ENCODE peak calls at places on chromosomes 12 and 14, in nine cellular contexts. O is endothelial cell of umbilical vein, B is right atrium auricular region, A is left ventricle myocardium inferior, J is IMR-90, M is A549, T is lung, Y is stomach, D is body of pancreas. Q is an unnamed sample. For H3K4me1, the result is how much of the 10 kb centered on the place peaks cover.

GRCh38 chr14:52455291-52456088 is 96.8 kb downstream of the TXNDC16 start:
- DNase-seq in O (no peak), B (no peak), A (no peak), J (peak), M (no peak), T (no peak), Y (no peak), D (no peak), Q (no peak)

GRCh38 chr14:60327447-60328331 is 78.7 kb downstream of the PPM1A start:
- DNase-seq in O (no peak), B (no peak), A (peak), J (peak), M (no peak), T (no peak), Y (peak), D (peak), Q (no peak)

GRCh38 chr14:83085725-83086124 is 1552.1 kb upstream of the SEL1L start:
- DNase-seq in O (no peak), B (no peak), A (no peak), J (peak), M (no peak), T (no peak), Y (no peak), D (no peak), Q (no peak)

GRCh38 chr12:106223485-106224391 is 24.1 kb downstream of the CKAP4 start:
- DNase-seq in O (peak), B (peak), A (peak), J (peak), M (peak), T (peak), Y (peak), D (peak), Q (peak)

GRCh38 chr12:46657416-46658411 is 168.1 kb downstream of the SLC38A4 start:
- DNase-seq in O (peak), B (no peak), A (no peak), J (peak), M (no peak), T (no peak), Y (no peak), D (no peak), Q (no peak)

GRCh38 chr14:39988939-39989338 is 556.7 kb upstream of the FBXO33 start:
- DNase-seq in O (no peak), B (no peak), A (no peak), J (no peak), M (no peak), T (no peak), Y (no peak), D (no peak), Q (no peak)

GRCh38 chr12:6277982-6278438 is 32.5 kb upstream of the PLEKHG6 start:
- DNase-seq in O (no peak), B (no peak), A (peak), J (no peak), M (no peak), T (peak), Y (peak), D (peak), Q (peak)

GRCh38 chr12:86600664-86601231 is 344.6 kb upstream of the MGAT4C start:
- DNase-seq in O (no peak), B (no peak), A (no peak), J (no peak), M (no peak), T (no peak), Y (no peak), D (no peak), Q (peak)

GRCh38 chr12:131121705-131122405 is 168.1 kb downstream of the ADGRD1 start:
- DNase-seq in O (no peak), B (no peak), A (no peak), J (no peak), M (no peak), T (no peak), Y (no peak), D (no peak), Q (no peak)

GRCh38 chr12:32266756-32267155 is 132.6 kb upstream of the FGD4 start:
- DNase-seq in O (no peak), B (no peak), A (no peak), J (no peak), M (no peak), T (no peak), Y (no peak), D (no peak), Q (no peak)

GRCh38 chr12:126487581-126487980 is 1422.3 kb downstream of the AACS start:
- DNase-seq in O (no peak), B (no peak), A (no peak), J (no peak), M (no peak), T (no peak), Y (no peak), D (no peak), Q (no peak)

GRCh38 chr14:26104686-26105085 is 493.1 kb downstream of the NOVA1 start:
- DNase-seq in O (no peak), B (no peak), A (no peak), J (no peak), M (no peak), T (no peak), Y (no peak), D (no peak), Q (no peak)

GRCh38 chr12:27511031-27511722 is 12.8 kb upstream of the PPFIBP1 start:
- DNase-seq in O (no peak), B (no peak), A (no peak), J (peak), M (no peak), T (no peak), Y (no peak), D (no peak), Q (no peak)

GRCh38 chr12:118374909-118375308 is 1.4 kb upstream of the SUDS3 start:
- DNase-seq in O (no peak), B (no peak), A (no peak), J (no peak), M (no peak), T (no peak), Y (no peak), D (no peak), Q (no peak)

GRCh38 chr12:68559984-68560822 is 50.5 kb upstream of the RAP1B start:
- DNase-seq in O (peak), B (peak), A (peak), J (peak), M (no peak), T (peak), Y (no peak), D (peak), Q (peak)

GRCh38 chr14:105283028-105283427 is 17.8 kb downstream of the BRF1 start:
- DNase-seq in O (no peak), B (no peak), A (no peak), J (no peak), M (no peak), T (no peak), Y (no peak), D (no peak), Q (no peak)

GRCh38 chr12:51744235-51744634 is 104.3 kb downstream of the FIGNL2 start:
- DNase-seq in O (peak), B (no peak), A (no peak), J (peak), M (no peak), T (no peak), Y (no peak), D (no peak), Q (no peak)

GRCh38 chr12:34298971-34299801 is 276.9 kb downstream of the ALG10 start:
- DNase-seq in O (no peak), B (no peak), A (no peak), J (no peak), M (no peak), T (no peak), Y (no peak), D (no peak), Q (peak)

GRCh38 chr14:61625171-61625570 is 70.1 kb upstream of the HIF1A start:
- DNase-seq in O (no peak), B (no peak), A (no peak), J (peak), M (peak), T (no peak), Y (no peak), D (no peak), Q (no peak)

GRCh38 chr12:92029902-92030586 is 115.6 kb downstream of the BTG1 start:
- DNase-seq in O (no peak), B (no peak), A (no peak), J (no peak), M (no peak), T (no peak), Y (no peak), D (no peak), Q (no peak)

GRCh38 chr12:39975374-39975918 is 130.4 kb downstream of the SLC2A13 start:
- DNase-seq in O (no peak), B (no peak), A (no peak), J (no peak), M (no peak), T (no peak), Y (no peak), D (no peak), Q (no peak)

GRCh38 chr12:48004039-48004940 is at the start of gene COL2A1:
- DNase-seq in O (peak), B (no peak), A (no peak), J (peak), M (peak), T (no peak), Y (no peak), D (no peak), Q (no peak)

GRCh38 chr12:94941440-94941862 is 62.0 kb downstream of the NDUFA12 start:
- DNase-seq in O (peak), B (peak), A (peak), J (peak), M (no peak), T (peak), Y (no peak), D (peak), Q (peak)

GRCh38 chr14:35047961-35048513 is 2.0 kb downstream of the FAM177A1 start:
- DNase-seq in O (no peak), B (no peak), A (no peak), J (no peak), M (no peak), T (no peak), Y (no peak), D (no peak), Q (no peak)

GRCh38 chr12:18072723-18073122 is 17.3 kb downstream of the RERGL start:
- DNase-seq in O (no peak), B (no peak), A (no peak), J (no peak), M (no peak), T (no peak), Y (no peak), D (no peak), Q (no peak)

GRCh38 chr14:93729993-93730392 is 58.3 kb downstream of the PRIMA1 start:
- DNase-seq in O (no peak), B (no peak), A (no peak), J (no peak), M (no peak), T (no peak), Y (no peak), D (no peak), Q (no peak)

DNA sequence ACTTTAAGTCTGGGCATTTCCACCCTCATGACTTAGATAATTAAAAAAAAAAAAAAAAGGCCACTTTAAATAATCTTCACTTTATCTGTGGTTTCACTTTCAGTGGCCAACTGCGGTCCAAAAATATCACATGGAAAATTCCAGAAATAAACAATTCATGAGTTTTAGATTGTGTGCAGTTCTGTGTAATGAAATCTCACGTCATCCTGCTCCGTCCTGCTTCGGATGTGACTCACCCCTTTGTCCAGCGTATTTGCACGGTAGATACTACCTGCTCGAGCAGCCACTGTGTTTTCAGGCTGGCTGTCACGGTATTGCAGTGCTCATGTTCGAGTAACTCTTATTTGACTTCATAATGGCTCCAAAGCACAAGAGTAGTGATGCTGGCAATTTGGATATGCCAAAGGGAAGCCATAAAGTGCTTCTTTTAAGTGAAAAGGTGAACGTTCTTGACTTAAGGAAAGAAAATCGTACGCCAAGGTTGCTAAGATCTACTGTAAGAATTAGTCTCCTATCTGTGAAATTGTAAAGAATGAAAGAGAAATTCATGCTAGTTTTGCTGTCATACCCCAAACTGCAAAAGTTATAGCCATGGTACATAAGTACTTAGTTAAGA is 2.4 kb downstream of the E2F7 start:
- DNase-seq in O (peak), B (no peak), A (no peak), J (peak), M (no peak), T (no peak), Y (peak), D (no peak), Q (no peak)
- H3K4me3 ChIP-seq in O (peak), B (no peak), A (peak), J (peak), M (no peak), T (no peak), Y (peak), D (no peak), Q (peak)

DNA sequence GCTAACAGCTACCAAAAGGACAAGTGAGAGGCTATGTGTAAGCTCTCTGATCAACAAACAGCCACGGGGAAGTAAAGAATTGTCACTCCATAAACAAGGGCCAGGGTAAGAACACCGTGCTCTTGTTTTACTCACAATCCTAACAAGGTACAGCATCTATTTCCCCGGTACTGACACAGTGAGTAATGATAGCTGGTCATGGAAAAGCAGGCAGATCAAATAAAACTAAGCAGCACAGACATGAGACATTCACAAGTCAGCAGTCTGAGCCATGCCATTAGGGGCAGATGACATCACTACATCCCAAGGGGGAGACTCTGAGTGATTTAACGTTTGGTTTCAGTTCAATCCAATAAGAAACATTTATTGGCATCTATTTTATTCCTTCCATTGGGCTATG is 54.4 kb downstream of the ARL6IP4 start:
- DNase-seq in O (no peak), B (no peak), A (no peak), J (peak), M (peak), T (no peak), Y (no peak), D (no peak), Q (no peak)
- TF ChIP-seq CTCF in O (no peak), B (no peak), A (no peak), J (no peak), M (no peak), T (no peak), Y (no peak), D (no peak), Q (no peak)

DNA sequence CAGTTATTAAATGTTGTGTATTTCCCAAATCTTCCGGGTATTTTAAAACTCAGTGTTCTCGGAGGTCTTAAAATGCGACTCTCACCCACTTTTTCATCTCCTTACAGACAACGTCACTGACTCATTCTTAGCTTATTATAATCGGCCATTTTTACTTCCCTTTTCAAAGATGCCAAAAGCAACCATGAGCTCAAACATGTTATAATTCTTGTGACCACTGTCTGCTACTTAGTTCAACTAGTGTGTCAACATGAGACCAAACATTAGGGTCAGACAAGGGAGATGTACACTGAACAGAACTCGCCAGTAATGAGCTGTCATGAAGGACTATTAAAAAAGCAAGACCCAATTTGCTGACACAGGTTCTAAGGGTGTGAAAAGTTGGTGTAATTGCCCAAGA is 4.2 kb upstream of the GRIP1 start:
- DNase-seq in O (no peak), B (no peak), A (no peak), J (no peak), M (no peak), T (no peak), Y (no peak), D (no peak), Q (no peak)
- H3K4me1 ChIP-seq in O (under half), B (under half), A (under half), J (under half), M (under half), T (under half), Y (under half), D (under half), Q (under half)

GRCh38 chr14:23548351-23549318 is 2.9 kb downstream of the ZFHX2 start:
- DNase-seq in O (no peak), B (no peak), A (no peak), J (peak), M (no peak), T (no peak), Y (no peak), D (no peak), Q (no peak)
- H3K4me3 ChIP-seq in O (no peak), B (no peak), A (no peak), J (no peak), M (no peak), T (no peak), Y (no peak), D (no peak), Q (no peak)

GRCh38 chr14:54488646-54489317 is at the start of gene GMFB:
- DNase-seq in O (peak), B (peak), A (peak), J (peak), M (peak), T (peak), Y (peak), D (peak), Q (peak)
- TF ChIP-seq CTCF in O (peak), B (no peak), A (peak), J (peak), M (peak), T (no peak), Y (no peak), D (peak), Q (peak)

GRCh38 chr14:57549165-57549564 is 55.5 kb upstream of the CCDC198 start:
- DNase-seq in O (no peak), B (no peak), A (no peak), J (no peak), M (no peak), T (no peak), Y (no peak), D (no peak), Q (no peak)

GRCh38 chr14:57547131-57547530 is 53.5 kb upstream of the CCDC198 start:
- DNase-seq in O (no peak), B (no peak), A (no peak), J (no peak), M (no peak), T (no peak), Y (no peak), D (no peak), Q (no peak)

DNA sequence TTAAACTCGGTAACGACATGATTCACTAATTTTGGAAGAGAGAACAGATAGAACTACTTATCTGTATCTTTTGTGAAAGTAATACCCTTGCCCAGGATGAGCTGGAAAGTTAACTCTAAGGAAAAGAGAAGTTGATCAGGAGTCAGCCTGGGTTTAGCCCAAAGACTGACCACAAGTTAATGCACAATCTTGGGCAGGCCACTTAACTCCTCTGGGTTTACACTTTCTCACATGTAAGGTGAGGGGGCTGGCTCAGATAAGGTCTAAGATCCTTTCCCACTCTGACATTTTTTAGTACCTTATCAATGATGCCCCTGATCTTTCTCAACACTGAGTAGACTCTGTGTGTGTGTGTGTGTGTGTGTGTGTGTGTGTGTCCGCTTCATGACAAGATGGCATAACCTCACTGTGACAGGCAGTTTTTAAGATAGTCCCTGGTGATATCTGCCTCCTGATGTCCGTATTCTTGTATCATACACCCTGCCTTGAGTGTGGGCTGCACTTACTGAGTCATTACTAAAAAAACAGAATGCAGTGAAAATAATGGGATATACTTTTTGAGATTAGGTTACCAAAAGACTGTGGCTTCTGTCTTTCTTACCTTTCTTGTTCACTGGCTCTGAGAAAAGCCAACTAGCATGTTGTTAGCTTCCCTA is 56.2 kb upstream of the CCDC198 start:
- DNase-seq in O (no peak), B (no peak), A (no peak), J (no peak), M (no peak), T (no peak), Y (no peak), D (no peak), Q (no peak)
- H3K4me1 ChIP-seq in O (under half), B (under half), A (under half), J (under half), M (under half), T (under half), Y (under half), D (under half), Q (under half)

GRCh38 chr14:102155150-102155549 is 15.5 kb downstream of the WDR20 start:
- DNase-seq in O (no peak), B (no peak), A (no peak), J (peak), M (no peak), T (no peak), Y (no peak), D (no peak), Q (no peak)

GRCh38 chr14:102162488-102162887 is 22.8 kb downstream of the WDR20 start:
- DNase-seq in O (no peak), B (no peak), A (no peak), J (no peak), M (no peak), T (no peak), Y (no peak), D (no peak), Q (no peak)

GRCh38 chr14:102159841-102160240 is 20.1 kb downstream of the WDR20 start:
- DNase-seq in O (no peak), B (no peak), A (no peak), J (no peak), M (no peak), T (no peak), Y (no peak), D (no peak), Q (no peak)

GRCh38 chr14:102157346-102157745 is 17.6 kb downstream of the WDR20 start:
- DNase-seq in O (no peak), B (no peak), A (no peak), J (no peak), M (no peak), T (no peak), Y (no peak), D (no peak), Q (no peak)

GRCh38 chr14:102158797-102159196 is 19.1 kb downstream of the WDR20 start:
- DNase-seq in O (no peak), B (no peak), A (no peak), J (no peak), M (no peak), T (no peak), Y (no peak), D (no peak), Q (no peak)
- H3K4me3 ChIP-seq in O (no peak), B (no peak), A (no peak), J (no peak), M (no peak), T (no peak), Y (no peak), D (no peak), Q (no peak)